ENCODE peak calls at places on chromosome 1, in five cellular contexts. One of them, this sample, is unnamed. For H3K4me1, the result is how much of the 10 kb centered on the place peaks cover.

GRCh38 chr1:29258189-29258973 is 22.1 kb downstream of the PTPRU start:
- DNase-seq in DND-41: no peak
- DNase-seq in uterus: no peak
- DNase-seq in Panc1: no peak
- DNase-seq in OCI-LY7: no peak
- DNase-seq in this sample: no peak

GRCh38 chr1:68213843-68214242 is 18.5 kb downstream of the WLS start:
- DNase-seq in DND-41: no peak
- DNase-seq in uterus: peak
- DNase-seq in Panc1: no peak
- DNase-seq in OCI-LY7: no peak
- DNase-seq in this sample: peak

GRCh38 chr1:111214884-111215283 is 12.6 kb upstream of the CHI3L2 start:
- DNase-seq in DND-41: peak
- DNase-seq in uterus: no peak
- DNase-seq in Panc1: no peak
- DNase-seq in OCI-LY7: peak
- DNase-seq in this sample: no peak

GRCh38 chr1:2073382-2074230 is 23.4 kb downstream of the PRKCZ start:
- DNase-seq in DND-41: no peak
- DNase-seq in uterus: no peak
- DNase-seq in Panc1: no peak
- DNase-seq in OCI-LY7: no peak
- DNase-seq in this sample: no peak

GRCh38 chr1:12196641-12197482 is 30.1 kb downstream of the TNFRSF1B start:
- DNase-seq in DND-41: no peak
- DNase-seq in uterus: no peak
- DNase-seq in Panc1: no peak
- DNase-seq in OCI-LY7: peak
- DNase-seq in this sample: peak

GRCh38 chr1:194776657-194777056 is 1590.2 kb upstream of the B3GALT2 start:
- DNase-seq in DND-41: no peak
- DNase-seq in uterus: no peak
- DNase-seq in Panc1: no peak
- DNase-seq in OCI-LY7: no peak
- DNase-seq in this sample: no peak

GRCh38 chr1:201756411-201756810 is 72.5 kb upstream of the IPO9 start:
- DNase-seq in DND-41: no peak
- DNase-seq in uterus: no peak
- DNase-seq in Panc1: no peak
- DNase-seq in OCI-LY7: no peak
- DNase-seq in this sample: no peak

GRCh38 chr1:238677567-238677966 is 708.8 kb upstream of the CHRM3 start:
- DNase-seq in DND-41: no peak
- DNase-seq in uterus: no peak
- DNase-seq in Panc1: no peak
- DNase-seq in OCI-LY7: no peak
- DNase-seq in this sample: no peak

GRCh38 chr1:20698195-20698910 is 19.5 kb downstream of the KIF17 start:
- DNase-seq in DND-41: no peak
- DNase-seq in uterus: no peak
- DNase-seq in Panc1: no peak
- DNase-seq in OCI-LY7: no peak
- DNase-seq in this sample: no peak

GRCh38 chr1:53559854-53560571 is 100.8 kb downstream of the DMRTB1 start:
- DNase-seq in DND-41: no peak
- DNase-seq in uterus: no peak
- DNase-seq in Panc1: no peak
- DNase-seq in OCI-LY7: no peak
- DNase-seq in this sample: no peak

GRCh38 chr1:36099681-36100341 is 11.1 kb downstream of the ADPRS start:
- DNase-seq in DND-41: peak
- DNase-seq in uterus: peak
- DNase-seq in Panc1: no peak
- DNase-seq in OCI-LY7: peak
- DNase-seq in this sample: peak

GRCh38 chr1:208093754-208094719 is 150.1 kb downstream of the PLXNA2 start:
- DNase-seq in DND-41: peak
- DNase-seq in uterus: peak
- DNase-seq in Panc1: peak
- DNase-seq in OCI-LY7: peak
- DNase-seq in this sample: peak

GRCh38 chr1:38101037-38101782 is 54.6 kb upstream of the POU3F1 start:
- DNase-seq in DND-41: no peak
- DNase-seq in uterus: no peak
- DNase-seq in Panc1: no peak
- DNase-seq in OCI-LY7: no peak
- DNase-seq in this sample: no peak

GRCh38 chr1:77545970-77546369 is 136.5 kb downstream of the ZZZ3 start:
- DNase-seq in DND-41: no peak
- DNase-seq in uterus: no peak
- DNase-seq in Panc1: no peak
- DNase-seq in OCI-LY7: no peak
- DNase-seq in this sample: no peak

GRCh38 chr1:247111636-247112478 is 7.7 kb upstream of the ZNF669 start:
- DNase-seq in DND-41: no peak
- DNase-seq in uterus: peak
- DNase-seq in Panc1: no peak
- DNase-seq in OCI-LY7: no peak
- DNase-seq in this sample: peak

GRCh38 chr1:78667939-78668338 is 18.3 kb downstream of the IFI44 start:
- DNase-seq in DND-41: no peak
- DNase-seq in uterus: no peak
- DNase-seq in Panc1: no peak
- DNase-seq in OCI-LY7: no peak
- DNase-seq in this sample: no peak

GRCh38 chr1:91226741-91227140 is 177.9 kb downstream of the HFM1 start:
- DNase-seq in DND-41: no peak
- DNase-seq in uterus: no peak
- DNase-seq in Panc1: no peak
- DNase-seq in OCI-LY7: no peak
- DNase-seq in this sample: no peak

GRCh38 chr1:201719812-201720521 is 109.0 kb upstream of the IPO9 start:
- DNase-seq in DND-41: no peak
- DNase-seq in uterus: peak
- DNase-seq in Panc1: no peak
- DNase-seq in OCI-LY7: no peak
- DNase-seq in this sample: peak

GRCh38 chr1:86788300-86789206 is 84.2 kb downstream of the SH3GLB1 start:
- DNase-seq in DND-41: no peak
- DNase-seq in uterus: no peak
- DNase-seq in Panc1: peak
- DNase-seq in OCI-LY7: no peak
- DNase-seq in this sample: peak

GRCh38 chr1:18948913-18949688 is 7.4 kb downstream of the IFFO2 start:
- DNase-seq in DND-41: no peak
- DNase-seq in uterus: peak
- DNase-seq in Panc1: no peak
- DNase-seq in OCI-LY7: no peak
- DNase-seq in this sample: peak

GRCh38 chr1:224591326-224591725 is 24.8 kb upstream of the CNIH3 start:
- DNase-seq in DND-41: no peak
- DNase-seq in uterus: no peak
- DNase-seq in Panc1: no peak
- DNase-seq in OCI-LY7: no peak
- DNase-seq in this sample: no peak

GRCh38 chr1:231871471-231871870 is 244.9 kb downstream of the DISC1 start:
- DNase-seq in DND-41: no peak
- DNase-seq in uterus: no peak
- DNase-seq in Panc1: no peak
- DNase-seq in OCI-LY7: no peak
- DNase-seq in this sample: no peak

GRCh38 chr1:114350731-114351445 is 160.1 kb downstream of the TRIM33 start:
- DNase-seq in DND-41: no peak
- DNase-seq in uterus: no peak
- DNase-seq in Panc1: no peak
- DNase-seq in OCI-LY7: no peak
- DNase-seq in this sample: no peak

GRCh38 chr1:167776151-167776550 is 54.4 kb downstream of the MPZL1 start:
- DNase-seq in DND-41: no peak
- DNase-seq in uterus: no peak
- DNase-seq in Panc1: no peak
- DNase-seq in OCI-LY7: no peak
- DNase-seq in this sample: no peak

GRCh38 chr1:184479435-184480202 is 92.8 kb downstream of the C1orf21 start:
- DNase-seq in DND-41: no peak
- DNase-seq in uterus: no peak
- DNase-seq in Panc1: no peak
- DNase-seq in OCI-LY7: no peak
- DNase-seq in this sample: no peak

GRCh38 chr1:61639218-61639617 is 85.7 kb downstream of the TM2D1 start:
- DNase-seq in DND-41: no peak
- DNase-seq in uterus: no peak
- DNase-seq in Panc1: no peak
- DNase-seq in OCI-LY7: no peak
- DNase-seq in this sample: no peak

GRCh38 chr1:44154049-44154448 is 12.6 kb upstream of the KLF18 start:
- DNase-seq in DND-41: no peak
- DNase-seq in uterus: no peak
- DNase-seq in Panc1: no peak
- DNase-seq in OCI-LY7: no peak
- DNase-seq in this sample: no peak

GRCh38 chr1:94580367-94581115 is 39.0 kb upstream of the F3 start:
- DNase-seq in DND-41: no peak
- DNase-seq in uterus: no peak
- DNase-seq in Panc1: no peak
- DNase-seq in OCI-LY7: no peak
- DNase-seq in this sample: no peak

GRCh38 chr1:231808990-231809389 is 182.4 kb downstream of the DISC1 start:
- DNase-seq in DND-41: no peak
- DNase-seq in uterus: peak
- DNase-seq in Panc1: no peak
- DNase-seq in OCI-LY7: no peak
- DNase-seq in this sample: no peak

GRCh38 chr1:194289569-194290266 is 1103.3 kb upstream of the B3GALT2 start:
- DNase-seq in DND-41: no peak
- DNase-seq in uterus: no peak
- DNase-seq in Panc1: no peak
- DNase-seq in OCI-LY7: peak
- DNase-seq in this sample: no peak

GRCh38 chr1:90831910-90832309 is 114.8 kb upstream of the BARHL2 start:
- DNase-seq in DND-41: no peak
- DNase-seq in uterus: no peak
- DNase-seq in Panc1: no peak
- DNase-seq in OCI-LY7: no peak
- DNase-seq in this sample: no peak

DNA sequence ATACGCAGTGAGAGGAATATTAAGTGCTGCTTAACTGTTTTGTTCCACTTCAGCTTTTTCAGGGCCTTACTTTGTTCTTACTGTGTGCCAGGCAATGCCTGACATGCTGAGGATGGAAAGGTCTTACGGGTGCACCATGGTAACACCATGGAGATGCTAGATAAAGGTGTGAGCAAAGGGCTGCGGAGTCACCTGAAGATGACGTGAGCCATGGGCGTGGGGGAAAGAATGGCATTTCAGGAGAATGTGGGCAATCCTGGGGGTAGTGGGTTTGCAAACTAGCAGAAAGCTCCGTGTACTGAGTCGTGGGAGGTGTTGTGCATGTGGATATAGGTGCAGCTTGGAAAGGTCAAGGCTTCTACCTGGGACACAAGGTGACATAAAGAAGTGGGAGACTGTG is 27.4 kb downstream of the MAN1C1 start:
- DNase-seq in DND-41: no peak
- DNase-seq in uterus: no peak
- DNase-seq in Panc1: no peak
- DNase-seq in OCI-LY7: no peak
- DNase-seq in this sample: no peak
- H3K4me1 ChIP-seq in DND-41: under half
- H3K4me1 ChIP-seq in uterus: under half
- H3K4me1 ChIP-seq in Panc1: under half
- H3K4me1 ChIP-seq in OCI-LY7: under half
- H3K4me1 ChIP-seq in this sample: half or more

GRCh38 chr1:178126261-178126660 is 32.4 kb downstream of the RASAL2 start:
- DNase-seq in DND-41: no peak
- DNase-seq in uterus: no peak
- DNase-seq in Panc1: no peak
- DNase-seq in OCI-LY7: no peak
- DNase-seq in this sample: no peak
- H3K4me3 ChIP-seq in DND-41: no peak
- H3K4me3 ChIP-seq in uterus: no peak
- H3K4me3 ChIP-seq in Panc1: no peak
- H3K4me3 ChIP-seq in OCI-LY7: no peak
- H3K4me3 ChIP-seq in this sample: no peak

GRCh38 chr1:17603091-17603841 is 63.8 kb downstream of the ARHGEF10L start:
- DNase-seq in DND-41: no peak
- DNase-seq in uterus: no peak
- DNase-seq in Panc1: no peak
- DNase-seq in OCI-LY7: no peak
- DNase-seq in this sample: no peak

GRCh38 chr1:17607644-17608581 is 68.4 kb downstream of the ARHGEF10L start:
- DNase-seq in DND-41: no peak
- DNase-seq in uterus: no peak
- DNase-seq in Panc1: no peak
- DNase-seq in OCI-LY7: no peak
- DNase-seq in this sample: no peak

GRCh38 chr1:17609529-17609928 is 70.0 kb downstream of the ARHGEF10L start:
- DNase-seq in DND-41: no peak
- DNase-seq in uterus: no peak
- DNase-seq in Panc1: no peak
- DNase-seq in OCI-LY7: no peak
- DNase-seq in this sample: no peak

GRCh38 chr1:17606826-17607440 is 67.4 kb downstream of the ARHGEF10L start:
- DNase-seq in DND-41: peak
- DNase-seq in uterus: peak
- DNase-seq in Panc1: peak
- DNase-seq in OCI-LY7: peak
- DNase-seq in this sample: peak

DNA sequence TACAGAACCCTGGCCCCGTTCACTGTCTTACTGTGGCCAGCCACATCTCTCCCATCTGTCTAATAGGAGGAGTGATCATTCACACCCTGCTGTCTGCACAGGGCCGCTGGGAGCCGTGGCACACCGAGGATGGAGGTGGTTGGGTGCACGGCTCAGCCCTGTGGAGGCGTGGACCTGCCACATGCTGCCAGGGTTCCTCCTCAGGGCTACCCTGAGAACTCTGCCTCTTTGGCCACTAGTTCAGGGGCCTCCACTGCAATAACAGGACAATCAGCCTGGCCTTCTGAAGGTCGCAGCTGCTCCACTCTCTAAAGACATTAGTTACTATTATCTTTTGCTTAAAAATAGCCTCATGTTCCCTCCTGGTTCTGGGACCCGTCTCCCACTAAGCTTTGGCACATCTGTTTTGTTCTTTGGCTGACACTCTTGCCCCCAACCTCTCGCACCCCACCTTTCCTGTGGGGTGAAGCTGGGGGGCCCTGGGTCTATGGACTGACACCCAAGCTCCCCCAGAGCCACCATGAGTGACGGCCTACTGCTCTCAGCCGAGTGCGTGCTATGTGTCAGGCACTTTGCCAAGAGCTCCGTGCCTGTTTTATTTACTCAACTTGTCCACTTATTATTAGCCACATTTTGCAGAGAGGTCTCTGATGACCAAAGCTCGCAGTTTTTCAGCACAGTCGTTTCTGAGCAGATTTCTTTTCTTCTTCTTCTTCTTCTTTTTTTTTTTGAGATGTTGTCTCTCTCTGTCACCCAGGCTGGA is 66.3 kb downstream of the ARHGEF10L start:
- DNase-seq in DND-41: no peak
- DNase-seq in uterus: peak
- DNase-seq in Panc1: no peak
- DNase-seq in OCI-LY7: no peak
- DNase-seq in this sample: peak
- H3K27ac ChIP-seq in DND-41: no peak
- H3K27ac ChIP-seq in uterus: peak
- H3K27ac ChIP-seq in Panc1: no peak
- H3K27ac ChIP-seq in OCI-LY7: no peak
- H3K27ac ChIP-seq in this sample: peak

GRCh38 chr1:206694551-206695124 is 9.9 kb downstream of the MAPKAPK2 start:
- DNase-seq in DND-41: no peak
- DNase-seq in uterus: no peak
- DNase-seq in Panc1: no peak
- DNase-seq in OCI-LY7: no peak
- DNase-seq in this sample: no peak
- H3K4me1 ChIP-seq in DND-41: under half
- H3K4me1 ChIP-seq in uterus: under half
- H3K4me1 ChIP-seq in Panc1: under half
- H3K4me1 ChIP-seq in OCI-LY7: under half
- H3K4me1 ChIP-seq in this sample: half or more